ENCODE peak calls at places on chromosomes 6 and 20, in seven cellular contexts. One of them, this sample, is unnamed.

GRCh38 chr20:20417891-20418676 is 50.2 kb downstream of the INSM1 start:
- DNase-seq in stomach: no peak
- DNase-seq in lower leg skin: no peak
- DNase-seq in tibial nerve: no peak
- DNase-seq in thyroid gland: no peak
- DNase-seq in GM12892: no peak
- DNase-seq in NB4: no peak
- DNase-seq in this sample: no peak

GRCh38 chr6:56851104-56851503 is 103.8 kb upstream of the BEND6 start:
- DNase-seq in thyroid gland: no peak
- DNase-seq in lower leg skin: no peak
- DNase-seq in NB4: no peak
- DNase-seq in GM12892: no peak
- DNase-seq in stomach: no peak
- DNase-seq in tibial nerve: no peak
- DNase-seq in this sample: no peak

GRCh38 chr6:4575724-4576123 is 200.5 kb upstream of the CDYL start:
- DNase-seq in thyroid gland: no peak
- DNase-seq in stomach: no peak
- DNase-seq in lower leg skin: no peak
- DNase-seq in tibial nerve: no peak
- DNase-seq in GM12892: no peak
- DNase-seq in NB4: no peak
- DNase-seq in this sample: no peak

GRCh38 chr20:3733119-3733995 is 872 bp downstream of the HSPA12B start:
- DNase-seq in thyroid gland: no peak
- DNase-seq in lower leg skin: no peak
- DNase-seq in tibial nerve: no peak
- DNase-seq in GM12892: no peak
- DNase-seq in stomach: no peak
- DNase-seq in NB4: no peak
- DNase-seq in this sample: no peak

GRCh38 chr6:169966312-169967181 is 215.1 kb downstream of the ERMARD start:
- DNase-seq in lower leg skin: peak
- DNase-seq in GM12892: no peak
- DNase-seq in NB4: peak
- DNase-seq in tibial nerve: no peak
- DNase-seq in stomach: peak
- DNase-seq in thyroid gland: no peak
- DNase-seq in this sample: no peak

GRCh38 chr20:32474967-32475819 is 109.9 kb downstream of the NOL4L start:
- DNase-seq in thyroid gland: peak
- DNase-seq in stomach: peak
- DNase-seq in GM12892: peak
- DNase-seq in NB4: no peak
- DNase-seq in tibial nerve: peak
- DNase-seq in lower leg skin: peak
- DNase-seq in this sample: peak

GRCh38 chr20:51643390-51643789 is 100.9 kb upstream of the NFATC2 start:
- DNase-seq in thyroid gland: no peak
- DNase-seq in GM12892: no peak
- DNase-seq in lower leg skin: no peak
- DNase-seq in stomach: no peak
- DNase-seq in NB4: no peak
- DNase-seq in tibial nerve: no peak
- DNase-seq in this sample: no peak

GRCh38 chr6:40755749-40756452 is 168.7 kb upstream of the LRFN2 start:
- DNase-seq in tibial nerve: no peak
- DNase-seq in stomach: no peak
- DNase-seq in thyroid gland: no peak
- DNase-seq in NB4: no peak
- DNase-seq in lower leg skin: no peak
- DNase-seq in GM12892: no peak
- DNase-seq in this sample: peak

GRCh38 chr20:56540415-56540814 is 7.4 kb downstream of the FAM209B start:
- DNase-seq in NB4: peak
- DNase-seq in thyroid gland: no peak
- DNase-seq in GM12892: no peak
- DNase-seq in tibial nerve: no peak
- DNase-seq in stomach: no peak
- DNase-seq in lower leg skin: no peak
- DNase-seq in this sample: peak

GRCh38 chr20:10178727-10179313 is 39.8 kb upstream of the SNAP25 start:
- DNase-seq in stomach: no peak
- DNase-seq in lower leg skin: no peak
- DNase-seq in NB4: no peak
- DNase-seq in GM12892: no peak
- DNase-seq in thyroid gland: no peak
- DNase-seq in tibial nerve: no peak
- DNase-seq in this sample: no peak

GRCh38 chr6:53833147-53833546 is 38.3 kb downstream of the LRRC1 start:
- DNase-seq in stomach: no peak
- DNase-seq in thyroid gland: no peak
- DNase-seq in lower leg skin: no peak
- DNase-seq in NB4: no peak
- DNase-seq in GM12892: no peak
- DNase-seq in tibial nerve: no peak
- DNase-seq in this sample: no peak

GRCh38 chr6:107318100-107318736 is 141.1 kb downstream of the PDSS2 start:
- DNase-seq in thyroid gland: peak
- DNase-seq in stomach: peak
- DNase-seq in tibial nerve: no peak
- DNase-seq in GM12892: peak
- DNase-seq in lower leg skin: no peak
- DNase-seq in NB4: peak
- DNase-seq in this sample: peak

GRCh38 chr20:31966991-31967655 is 828 bp upstream of the XKR7 start:
- DNase-seq in stomach: no peak
- DNase-seq in lower leg skin: no peak
- DNase-seq in NB4: no peak
- DNase-seq in tibial nerve: no peak
- DNase-seq in thyroid gland: no peak
- DNase-seq in GM12892: no peak
- DNase-seq in this sample: no peak

GRCh38 chr20:53524589-53525311 is 68.9 kb downstream of the ZNF217 start:
- DNase-seq in GM12892: no peak
- DNase-seq in tibial nerve: no peak
- DNase-seq in thyroid gland: no peak
- DNase-seq in lower leg skin: no peak
- DNase-seq in stomach: no peak
- DNase-seq in NB4: no peak
- DNase-seq in this sample: no peak

GRCh38 chr6:170025341-170026271 is 265.3 kb downstream of the DLL1 start:
- DNase-seq in GM12892: no peak
- DNase-seq in thyroid gland: peak
- DNase-seq in lower leg skin: no peak
- DNase-seq in stomach: peak
- DNase-seq in tibial nerve: no peak
- DNase-seq in NB4: no peak
- DNase-seq in this sample: no peak

GRCh38 chr20:61753987-61754956 is 311.4 kb downstream of the TAF4 start:
- DNase-seq in lower leg skin: no peak
- DNase-seq in NB4: no peak
- DNase-seq in GM12892: no peak
- DNase-seq in tibial nerve: no peak
- DNase-seq in thyroid gland: no peak
- DNase-seq in stomach: no peak
- DNase-seq in this sample: no peak

GRCh38 chr6:54617730-54618129 is 228.8 kb upstream of the FAM83B start:
- DNase-seq in thyroid gland: no peak
- DNase-seq in GM12892: no peak
- DNase-seq in NB4: no peak
- DNase-seq in stomach: no peak
- DNase-seq in lower leg skin: no peak
- DNase-seq in tibial nerve: no peak
- DNase-seq in this sample: no peak

GRCh38 chr6:80163754-80164187 is 57.3 kb downstream of the BCKDHB start:
- DNase-seq in thyroid gland: no peak
- DNase-seq in GM12892: no peak
- DNase-seq in stomach: no peak
- DNase-seq in NB4: peak
- DNase-seq in lower leg skin: no peak
- DNase-seq in tibial nerve: no peak
- DNase-seq in this sample: peak

GRCh38 chr6:33295621-33296369 is 2.9 kb downstream of the RGL2 start:
- DNase-seq in stomach: no peak
- DNase-seq in thyroid gland: no peak
- DNase-seq in NB4: no peak
- DNase-seq in tibial nerve: no peak
- DNase-seq in GM12892: no peak
- DNase-seq in lower leg skin: no peak
- DNase-seq in this sample: no peak

GRCh38 chr6:422423-423061 is 31.0 kb downstream of the IRF4 start:
- DNase-seq in stomach: no peak
- DNase-seq in thyroid gland: peak
- DNase-seq in NB4: peak
- DNase-seq in tibial nerve: no peak
- DNase-seq in lower leg skin: no peak
- DNase-seq in GM12892: peak
- DNase-seq in this sample: peak

GRCh38 chr20:44640522-44640921 is 11.0 kb downstream of the ADA start:
- DNase-seq in lower leg skin: no peak
- DNase-seq in NB4: no peak
- DNase-seq in thyroid gland: no peak
- DNase-seq in GM12892: no peak
- DNase-seq in stomach: no peak
- DNase-seq in tibial nerve: no peak
- DNase-seq in this sample: no peak

GRCh38 chr20:44643154-44643519 is 8.4 kb downstream of the ADA start:
- DNase-seq in GM12892: no peak
- DNase-seq in thyroid gland: no peak
- DNase-seq in lower leg skin: no peak
- DNase-seq in tibial nerve: no peak
- DNase-seq in NB4: no peak
- DNase-seq in stomach: no peak
- DNase-seq in this sample: no peak

GRCh38 chr20:44641305-44641704 is 10.2 kb downstream of the ADA start:
- DNase-seq in lower leg skin: no peak
- DNase-seq in thyroid gland: no peak
- DNase-seq in NB4: peak
- DNase-seq in tibial nerve: no peak
- DNase-seq in stomach: no peak
- DNase-seq in GM12892: no peak
- DNase-seq in this sample: no peak

GRCh38 chr20:44643596-44644383 is 7.7 kb downstream of the ADA start:
- DNase-seq in GM12892: no peak
- DNase-seq in lower leg skin: peak
- DNase-seq in thyroid gland: peak
- DNase-seq in tibial nerve: no peak
- DNase-seq in stomach: peak
- DNase-seq in NB4: peak
- DNase-seq in this sample: peak

DNA sequence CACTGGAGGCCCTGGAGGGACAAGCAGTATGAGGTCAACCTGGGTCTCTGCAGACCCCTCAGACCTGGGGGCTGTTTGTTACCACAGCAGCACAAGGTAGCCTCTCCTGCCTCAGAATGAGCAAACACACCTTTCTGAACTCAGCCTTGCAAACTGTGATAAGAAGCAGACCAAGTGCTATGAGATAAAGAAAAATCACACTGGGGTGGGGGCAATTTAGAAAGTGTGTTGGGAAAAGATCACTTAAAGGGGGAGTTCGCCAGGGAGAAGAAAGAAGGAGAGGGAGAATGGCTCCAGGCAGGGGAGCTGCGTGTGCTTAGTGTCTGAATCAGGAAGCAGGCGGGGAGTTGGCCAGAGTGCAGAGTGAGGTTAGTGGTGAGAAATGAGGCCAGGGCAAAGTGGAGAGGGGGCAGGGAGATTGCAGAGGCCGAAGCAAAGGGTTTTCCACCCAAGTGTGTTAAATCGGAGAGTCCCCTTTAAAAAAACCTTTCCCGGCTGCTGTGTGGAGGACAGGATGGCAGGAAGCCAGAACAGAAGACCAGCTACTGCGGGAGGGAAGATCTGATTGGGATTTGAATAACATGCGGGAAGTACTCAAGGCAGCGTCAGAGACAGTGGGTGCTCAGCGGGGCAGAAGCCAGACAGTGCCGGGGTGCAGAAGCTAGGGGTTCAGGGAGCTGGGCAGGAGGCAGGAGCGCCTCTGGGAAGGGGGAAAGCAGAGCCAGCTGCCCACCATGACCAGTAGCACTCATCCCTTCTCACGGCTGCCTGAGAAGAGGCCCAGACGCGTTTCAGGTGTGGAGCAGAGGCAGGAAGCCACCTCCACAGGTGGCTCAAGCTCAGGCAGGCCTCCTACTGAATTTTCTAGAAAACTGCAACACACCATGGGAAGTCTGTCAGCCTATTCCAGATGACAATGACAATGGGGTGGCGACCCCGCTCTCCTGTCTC is 9.0 kb downstream of the ADA start:
- DNase-seq in NB4: peak
- DNase-seq in GM12892: peak
- DNase-seq in lower leg skin: peak
- DNase-seq in stomach: peak
- DNase-seq in thyroid gland: peak
- DNase-seq in tibial nerve: no peak
- DNase-seq in this sample: peak
- TF ChIP-seq POLR2A in NB4: no peak
- TF ChIP-seq POLR2A in GM12892: no peak
- TF ChIP-seq POLR2A in lower leg skin: no peak
- TF ChIP-seq POLR2A in stomach: no peak
- TF ChIP-seq POLR2A in thyroid gland: no peak
- TF ChIP-seq POLR2A in tibial nerve: no peak
- TF ChIP-seq POLR2A in this sample: no peak

GRCh38 chr6:37171141-37171969 is 1.4 kb downstream of the PIM1 start:
- DNase-seq in thyroid gland: peak
- DNase-seq in GM12892: no peak
- DNase-seq in stomach: peak
- DNase-seq in lower leg skin: peak
- DNase-seq in tibial nerve: peak
- DNase-seq in NB4: peak
- DNase-seq in this sample: peak
- TF ChIP-seq POLR2A in thyroid gland: no peak
- TF ChIP-seq POLR2A in GM12892: no peak
- TF ChIP-seq POLR2A in stomach: no peak
- TF ChIP-seq POLR2A in lower leg skin: no peak
- TF ChIP-seq POLR2A in tibial nerve: no peak
- TF ChIP-seq POLR2A in NB4: no peak
- TF ChIP-seq POLR2A in this sample: no peak

GRCh38 chr6:26156850-26157149 is 69.6 kb downstream of the HFE start:
- DNase-seq in thyroid gland: no peak
- DNase-seq in stomach: no peak
- DNase-seq in lower leg skin: no peak
- DNase-seq in NB4: no peak
- DNase-seq in tibial nerve: no peak
- DNase-seq in GM12892: no peak
- DNase-seq in this sample: no peak
- TF ChIP-seq POLR2A in thyroid gland: no peak
- TF ChIP-seq POLR2A in stomach: no peak
- TF ChIP-seq POLR2A in lower leg skin: no peak
- TF ChIP-seq POLR2A in NB4: no peak
- TF ChIP-seq POLR2A in tibial nerve: no peak
- TF ChIP-seq POLR2A in GM12892: no peak
- TF ChIP-seq POLR2A in this sample: no peak

DNA sequence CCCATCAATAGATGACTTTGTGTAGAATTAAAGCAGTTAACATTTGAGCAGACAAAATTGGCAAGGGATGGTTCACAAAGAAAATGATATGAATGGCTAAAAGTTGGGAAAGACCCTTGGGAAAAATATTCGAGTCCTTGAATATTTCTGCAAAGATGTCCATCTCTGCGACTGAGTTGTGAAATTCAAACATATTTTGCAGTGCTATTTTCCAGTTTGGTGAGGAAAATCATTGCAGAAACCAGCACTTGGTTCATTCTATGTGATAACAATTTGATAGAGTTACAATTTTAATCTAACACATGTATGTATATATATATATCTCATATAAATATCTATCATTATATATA is 6.1 kb upstream of the PRELID3B start:
- DNase-seq in stomach: no peak
- DNase-seq in NB4: no peak
- DNase-seq in thyroid gland: no peak
- DNase-seq in lower leg skin: no peak
- DNase-seq in GM12892: no peak
- DNase-seq in tibial nerve: no peak
- DNase-seq in this sample: no peak
- TF ChIP-seq POLR2A in stomach: no peak
- TF ChIP-seq POLR2A in NB4: no peak
- TF ChIP-seq POLR2A in thyroid gland: no peak
- TF ChIP-seq POLR2A in lower leg skin: no peak
- TF ChIP-seq POLR2A in GM12892: no peak
- TF ChIP-seq POLR2A in tibial nerve: no peak
- TF ChIP-seq POLR2A in this sample: no peak

This sample was measured in H54.